ENCODE peak calls at places on chromosomes 7 and 10, in eight cellular contexts. One of them, this sample, is unnamed. For H3K4me1 and H3K36me3, the result is how much of the 10 kb centered on the place peaks cover.

GRCh38 chr10:34254596-34254995 is 560.5 kb downstream of the PARD3 start:
- DNase-seq in NT2/D1: no peak
- DNase-seq in cardiac muscle cell: peak
- DNase-seq in CD8-positive, alpha-beta memory T cell: no peak
- DNase-seq in MM.1S: no peak
- DNase-seq in uterus: no peak
- DNase-seq in mammary epithelial cell: peak
- DNase-seq in astrocyte: peak
- DNase-seq in this sample: no peak

GRCh38 chr7:102415685-102416225 is 17.6 kb upstream of the ORAI2 start:
- DNase-seq in NT2/D1: no peak
- DNase-seq in cardiac muscle cell: no peak
- DNase-seq in CD8-positive, alpha-beta memory T cell: peak
- DNase-seq in MM.1S: no peak
- DNase-seq in uterus: no peak
- DNase-seq in mammary epithelial cell: no peak
- DNase-seq in astrocyte: no peak
- DNase-seq in this sample: no peak

GRCh38 chr10:30510184-30510931 is 76.4 kb downstream of the MAP3K8 start:
- DNase-seq in NT2/D1: no peak
- DNase-seq in cardiac muscle cell: peak
- DNase-seq in CD8-positive, alpha-beta memory T cell: no peak
- DNase-seq in MM.1S: peak
- DNase-seq in uterus: peak
- DNase-seq in mammary epithelial cell: peak
- DNase-seq in astrocyte: peak
- DNase-seq in this sample: no peak

GRCh38 chr10:72334196-72334831 is 20.4 kb downstream of the DNAJB12 start:
- DNase-seq in NT2/D1: peak
- DNase-seq in cardiac muscle cell: peak
- DNase-seq in CD8-positive, alpha-beta memory T cell: no peak
- DNase-seq in MM.1S: no peak
- DNase-seq in uterus: peak
- DNase-seq in mammary epithelial cell: no peak
- DNase-seq in astrocyte: peak
- DNase-seq in this sample: peak

GRCh38 chr10:3119796-3120459 is 52.6 kb downstream of the PFKP start:
- DNase-seq in NT2/D1: no peak
- DNase-seq in cardiac muscle cell: peak
- DNase-seq in CD8-positive, alpha-beta memory T cell: no peak
- DNase-seq in MM.1S: no peak
- DNase-seq in uterus: no peak
- DNase-seq in mammary epithelial cell: no peak
- DNase-seq in astrocyte: no peak
- DNase-seq in this sample: no peak

GRCh38 chr7:151243411-151244155 is 4.9 kb downstream of the SMARCD3 start:
- DNase-seq in NT2/D1: no peak
- DNase-seq in cardiac muscle cell: no peak
- DNase-seq in CD8-positive, alpha-beta memory T cell: peak
- DNase-seq in MM.1S: peak
- DNase-seq in uterus: no peak
- DNase-seq in mammary epithelial cell: no peak
- DNase-seq in astrocyte: no peak
- DNase-seq in this sample: no peak

GRCh38 chr10:133385214-133385613 is 6.2 kb downstream of the PAOX start:
- DNase-seq in NT2/D1: no peak
- DNase-seq in cardiac muscle cell: no peak
- DNase-seq in CD8-positive, alpha-beta memory T cell: no peak
- DNase-seq in MM.1S: no peak
- DNase-seq in uterus: no peak
- DNase-seq in mammary epithelial cell: no peak
- DNase-seq in astrocyte: no peak
- DNase-seq in this sample: no peak

GRCh38 chr7:64463636-64464375 is 99.1 kb downstream of the ZNF680 start:
- DNase-seq in NT2/D1: peak
- DNase-seq in cardiac muscle cell: peak
- DNase-seq in CD8-positive, alpha-beta memory T cell: peak
- DNase-seq in MM.1S: peak
- DNase-seq in uterus: peak
- DNase-seq in mammary epithelial cell: peak
- DNase-seq in astrocyte: peak
- DNase-seq in this sample: peak

GRCh38 chr7:129457101-129457500 is 22.9 kb downstream of the STRIP2 start:
- DNase-seq in NT2/D1: no peak
- DNase-seq in cardiac muscle cell: no peak
- DNase-seq in CD8-positive, alpha-beta memory T cell: no peak
- DNase-seq in MM.1S: no peak
- DNase-seq in uterus: no peak
- DNase-seq in mammary epithelial cell: no peak
- DNase-seq in astrocyte: no peak
- DNase-seq in this sample: no peak

GRCh38 chr7:131369354-131369753 is 41.7 kb downstream of the MKLN1 start:
- DNase-seq in NT2/D1: no peak
- DNase-seq in cardiac muscle cell: peak
- DNase-seq in CD8-positive, alpha-beta memory T cell: no peak
- DNase-seq in MM.1S: no peak
- DNase-seq in uterus: no peak
- DNase-seq in mammary epithelial cell: no peak
- DNase-seq in astrocyte: no peak
- DNase-seq in this sample: no peak

DNA sequence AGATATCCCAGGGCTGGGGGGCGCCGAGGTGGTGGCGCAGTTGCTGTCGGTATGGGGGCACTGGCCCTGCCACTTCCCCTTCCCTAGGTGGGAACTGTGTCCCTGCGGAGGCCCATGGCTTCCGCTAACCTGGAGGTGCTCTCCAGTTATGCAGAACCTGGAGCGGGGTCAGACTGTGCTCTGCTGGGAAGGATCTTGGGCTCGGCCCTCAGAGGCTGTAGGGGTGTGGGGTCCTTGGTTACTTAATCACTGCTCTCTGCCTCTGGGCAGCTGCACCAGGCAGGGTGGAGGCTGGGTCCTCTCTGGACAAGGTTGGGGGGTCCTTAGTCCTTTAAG is 2.4 kb downstream of the BRI3 start:
- DNase-seq in NT2/D1: no peak
- DNase-seq in cardiac muscle cell: no peak
- DNase-seq in CD8-positive, alpha-beta memory T cell: no peak
- DNase-seq in MM.1S: no peak
- DNase-seq in uterus: no peak
- DNase-seq in mammary epithelial cell: no peak
- DNase-seq in astrocyte: no peak
- DNase-seq in this sample: no peak
- H3K4me1 ChIP-seq in NT2/D1: under half
- H3K4me1 ChIP-seq in cardiac muscle cell: under half
- H3K4me1 ChIP-seq in CD8-positive, alpha-beta memory T cell: under half
- H3K4me1 ChIP-seq in MM.1S: under half
- H3K4me1 ChIP-seq in uterus: under half
- H3K4me1 ChIP-seq in mammary epithelial cell: half or more
- H3K4me1 ChIP-seq in astrocyte: half or more
- H3K4me1 ChIP-seq in this sample: half or more

DNA sequence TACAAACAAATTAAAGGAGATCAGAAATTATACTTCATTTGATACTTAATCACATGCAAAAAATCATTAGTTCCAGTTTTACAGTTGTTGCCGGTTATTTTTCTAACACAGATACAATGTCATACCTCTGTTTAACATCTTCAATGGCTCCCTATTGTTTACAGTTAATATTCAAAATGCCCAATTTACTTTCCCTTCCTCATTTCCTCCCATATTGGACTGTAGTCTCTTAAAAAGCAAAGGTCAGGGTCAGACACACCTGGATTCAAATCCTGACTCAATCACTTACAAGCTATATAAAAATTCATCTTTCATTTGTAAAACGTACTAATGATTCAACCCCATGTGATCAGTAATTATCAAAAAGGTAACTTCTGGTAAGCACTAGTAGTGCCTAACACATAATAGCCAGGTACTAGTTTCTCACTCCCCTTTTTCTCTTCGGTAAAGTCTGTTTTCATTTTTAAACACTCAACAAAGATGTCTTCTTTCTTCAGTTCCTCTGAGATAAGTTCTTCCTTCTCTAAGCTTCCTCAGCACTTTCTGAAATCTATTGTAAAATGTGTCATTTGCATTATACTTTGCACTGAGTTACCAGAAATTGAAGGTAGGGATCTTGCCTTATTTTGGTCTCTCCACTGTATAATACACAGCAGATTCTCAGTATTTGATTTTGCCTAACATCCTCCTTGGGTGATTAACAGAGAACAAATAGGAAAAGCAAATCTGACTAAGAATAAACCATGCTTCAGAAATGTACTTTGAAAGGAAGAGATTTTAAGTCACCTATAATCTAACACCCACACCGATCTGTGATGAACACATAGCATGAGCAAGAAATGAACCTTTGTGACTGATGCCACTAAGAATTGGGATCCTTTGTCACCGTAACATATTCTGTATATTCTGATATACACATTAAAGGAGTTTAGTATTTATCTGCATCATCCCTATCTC is 16.1 kb downstream of the KMT2C start:
- DNase-seq in NT2/D1: no peak
- DNase-seq in cardiac muscle cell: no peak
- DNase-seq in CD8-positive, alpha-beta memory T cell: no peak
- DNase-seq in MM.1S: no peak
- DNase-seq in uterus: no peak
- DNase-seq in mammary epithelial cell: no peak
- DNase-seq in astrocyte: no peak
- DNase-seq in this sample: no peak
- H3K36me3 ChIP-seq in NT2/D1: under half
- H3K36me3 ChIP-seq in cardiac muscle cell: under half
- H3K36me3 ChIP-seq in CD8-positive, alpha-beta memory T cell: under half
- H3K36me3 ChIP-seq in MM.1S: under half
- H3K36me3 ChIP-seq in uterus: under half
- H3K36me3 ChIP-seq in mammary epithelial cell: under half
- H3K36me3 ChIP-seq in astrocyte: under half
- H3K36me3 ChIP-seq in this sample: under half

DNA sequence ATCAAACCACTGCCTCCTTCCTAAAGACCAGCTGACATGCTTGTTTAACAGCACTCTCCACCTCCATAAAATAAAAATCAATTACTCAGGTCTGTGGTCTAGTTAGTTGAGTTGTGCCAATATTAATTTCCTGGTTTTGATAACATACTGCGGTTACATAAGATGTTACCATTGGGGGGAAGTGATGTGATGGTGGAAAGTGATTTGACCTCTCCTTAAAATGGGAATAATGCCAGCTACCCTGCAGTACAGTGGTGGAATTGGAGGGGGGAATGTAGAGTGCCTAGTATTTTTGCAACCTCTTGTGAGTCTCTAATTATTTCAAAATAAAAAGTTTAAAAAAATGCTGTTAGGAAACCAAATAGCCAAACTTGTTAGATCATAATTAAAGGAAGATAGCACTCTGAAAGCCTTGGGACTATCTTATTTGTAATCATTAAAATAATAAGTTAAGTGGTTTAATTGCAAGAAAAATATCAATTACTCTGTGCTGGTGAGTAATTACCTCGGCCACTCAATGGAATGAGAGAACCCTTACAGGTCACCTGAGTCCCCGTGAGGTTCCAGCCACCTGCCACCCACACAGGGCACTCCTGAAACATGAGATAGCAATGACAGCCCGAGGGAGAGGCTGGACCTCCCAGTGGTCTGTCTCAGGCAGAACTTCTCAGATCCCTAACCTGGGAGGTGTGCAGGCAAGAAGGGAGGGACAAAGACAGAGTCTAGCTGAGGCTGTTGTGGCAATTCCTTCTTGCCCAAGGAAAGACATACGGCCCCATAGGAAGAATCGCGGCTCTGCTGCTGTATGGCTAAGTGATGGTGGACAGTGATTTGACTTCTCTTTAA is 94.1 kb downstream of the SH3PXD2A start:
- DNase-seq in NT2/D1: no peak
- DNase-seq in cardiac muscle cell: peak
- DNase-seq in CD8-positive, alpha-beta memory T cell: no peak
- DNase-seq in MM.1S: no peak
- DNase-seq in uterus: no peak
- DNase-seq in mammary epithelial cell: peak
- DNase-seq in astrocyte: peak
- DNase-seq in this sample: no peak
- H3K4me1 ChIP-seq in NT2/D1: under half
- H3K4me1 ChIP-seq in cardiac muscle cell: under half
- H3K4me1 ChIP-seq in CD8-positive, alpha-beta memory T cell: half or more
- H3K4me1 ChIP-seq in MM.1S: under half
- H3K4me1 ChIP-seq in uterus: under half
- H3K4me1 ChIP-seq in mammary epithelial cell: half or more
- H3K4me1 ChIP-seq in astrocyte: half or more
- H3K4me1 ChIP-seq in this sample: half or more

GRCh38 chr7:93132216-93132615 is 14.4 kb upstream of the SAMD9 start:
- DNase-seq in NT2/D1: no peak
- DNase-seq in cardiac muscle cell: no peak
- DNase-seq in CD8-positive, alpha-beta memory T cell: no peak
- DNase-seq in MM.1S: no peak
- DNase-seq in uterus: no peak
- DNase-seq in mammary epithelial cell: no peak
- DNase-seq in astrocyte: no peak
- DNase-seq in this sample: no peak

GRCh38 chr7:93138576-93138975 is 9.6 kb downstream of the SAMD9L start:
- DNase-seq in NT2/D1: no peak
- DNase-seq in cardiac muscle cell: no peak
- DNase-seq in CD8-positive, alpha-beta memory T cell: no peak
- DNase-seq in MM.1S: no peak
- DNase-seq in uterus: no peak
- DNase-seq in mammary epithelial cell: no peak
- DNase-seq in astrocyte: no peak
- DNase-seq in this sample: no peak

GRCh38 chr7:93133020-93133419 is 15.2 kb downstream of the SAMD9L start:
- DNase-seq in NT2/D1: no peak
- DNase-seq in cardiac muscle cell: no peak
- DNase-seq in CD8-positive, alpha-beta memory T cell: no peak
- DNase-seq in MM.1S: no peak
- DNase-seq in uterus: no peak
- DNase-seq in mammary epithelial cell: no peak
- DNase-seq in astrocyte: no peak
- DNase-seq in this sample: no peak
- H3K36me3 ChIP-seq in NT2/D1: under half
- H3K36me3 ChIP-seq in cardiac muscle cell: under half
- H3K36me3 ChIP-seq in CD8-positive, alpha-beta memory T cell: under half
- H3K36me3 ChIP-seq in MM.1S: under half
- H3K36me3 ChIP-seq in uterus: under half
- H3K36me3 ChIP-seq in mammary epithelial cell: under half
- H3K36me3 ChIP-seq in astrocyte: under half
- H3K36me3 ChIP-seq in this sample: under half